ENCODE peak calls at places on chromosome 21, in seven cellular contexts. K is fibroblast of lung, H is astrocyte, Z is pancreas, N is MCF 10A, L is right lobe of liver, Y is GM13977. G is an unnamed sample.

GRCh38 chr21:28229811-28230210 is 762.9 kb downstream of the LTN1 start:
- DNase-seq in K (peak), H (peak), Z (no peak), N (peak), L (no peak), Y (no peak), G (peak)

GRCh38 chr21:38804617-38805281 is 980 bp upstream of the ETS2 start:
- DNase-seq in K (peak), H (peak), Z (peak), N (peak), L (peak), Y (peak), G (peak)

GRCh38 chr21:34887729-34888568 is 161.2 kb downstream of the RUNX1 start:
- DNase-seq in K (peak), H (peak), Z (peak), N (peak), L (peak), Y (peak), G (peak)

GRCh38 chr21:40143822-40144525 is 276.7 kb downstream of the PCP4 start:
- DNase-seq in K (peak), H (peak), Z (peak), N (peak), L (peak), Y (peak), G (peak)

GRCh38 chr21:33237446-33237845 is 7.7 kb downstream of the IFNAR2 start:
- DNase-seq in K (no peak), H (no peak), Z (no peak), N (no peak), L (no peak), Y (no peak), G (no peak)

GRCh38 chr21:17491716-17492414 is 21.0 kb upstream of the CXADR start:
- DNase-seq in K (peak), H (peak), Z (no peak), N (peak), L (no peak), Y (no peak), G (peak)

GRCh38 chr21:32207096-32207716 is 71.6 kb downstream of the MIS18A start:
- DNase-seq in K (no peak), H (no peak), Z (no peak), N (no peak), L (no peak), Y (no peak), G (no peak)

GRCh38 chr21:35159881-35160280 is 110.8 kb upstream of the RUNX1 start:
- DNase-seq in K (peak), H (peak), Z (no peak), N (peak), L (no peak), Y (no peak), G (no peak)

GRCh38 chr21:28142692-28143091 is 850.0 kb downstream of the LTN1 start:
- DNase-seq in K (peak), H (peak), Z (no peak), N (peak), L (no peak), Y (no peak), G (peak)

GRCh38 chr21:25330266-25330665 is 277.0 kb downstream of the MRPL39 start:
- DNase-seq in K (no peak), H (no peak), Z (no peak), N (no peak), L (no peak), Y (no peak), G (peak)

GRCh38 chr21:17859661-17860060 is 40.5 kb upstream of the C21orf91 start:
- DNase-seq in K (no peak), H (no peak), Z (no peak), N (no peak), L (no peak), Y (no peak), G (no peak)

GRCh38 chr21:34544032-34544496 is 32.1 kb upstream of the KCNE1 start:
- DNase-seq in K (peak), H (peak), Z (peak), N (peak), L (peak), Y (no peak), G (peak)

GRCh38 chr21:17270234-17270633 is 242.6 kb upstream of the CXADR start:
- DNase-seq in K (peak), H (peak), Z (no peak), N (peak), L (no peak), Y (no peak), G (peak)

GRCh38 chr21:33650230-33650629 is 7.9 kb downstream of the ITSN1 start:
- DNase-seq in K (no peak), H (no peak), Z (no peak), N (no peak), L (no peak), Y (no peak), G (no peak)

GRCh38 chr21:17612565-17613241 is at the start of gene BTG3:
- DNase-seq in K (peak), H (peak), Z (peak), N (peak), L (peak), Y (peak), G (peak)

GRCh38 chr21:39502631-39503030 is 50.9 kb downstream of the SH3BGR start:
- DNase-seq in K (no peak), H (no peak), Z (no peak), N (no peak), L (no peak), Y (no peak), G (no peak)

GRCh38 chr21:28127390-28127789 is 865.3 kb downstream of the LTN1 start:
- DNase-seq in K (peak), H (peak), Z (no peak), N (no peak), L (no peak), Y (no peak), G (no peak)

GRCh38 chr21:35470522-35470921 is 421.4 kb upstream of the RUNX1 start:
- DNase-seq in K (no peak), H (no peak), Z (no peak), N (no peak), L (no peak), Y (no peak), G (no peak)

GRCh38 chr21:14071902-14072734 is 138.6 kb downstream of the LIPI start:
- DNase-seq in K (no peak), H (no peak), Z (no peak), N (no peak), L (no peak), Y (peak), G (no peak)

GRCh38 chr21:29335720-29336119 is 37.0 kb downstream of the BACH1 start:
- DNase-seq in K (peak), H (peak), Z (no peak), N (peak), L (no peak), Y (no peak), G (peak)

GRCh38 chr21:34022557-34023335 is 50.6 kb upstream of the MRPS6 start:
- DNase-seq in K (no peak), H (no peak), Z (no peak), N (no peak), L (no peak), Y (no peak), G (no peak)

GRCh38 chr21:31098576-31099005 is 60.3 kb upstream of the KRTAP19-8 start:
- DNase-seq in K (peak), H (peak), Z (peak), N (peak), L (peak), Y (peak), G (peak)

GRCh38 chr21:18041012-18041411 is 203.6 kb upstream of the CHODL start:
- DNase-seq in K (no peak), H (no peak), Z (no peak), N (peak), L (no peak), Y (no peak), G (peak)

GRCh38 chr21:33372582-33372981 is 30.6 kb upstream of the IFNGR2 start:
- DNase-seq in K (no peak), H (no peak), Z (no peak), N (no peak), L (no peak), Y (no peak), G (no peak)

GRCh38 chr21:39562791-39563770 is 49.7 kb upstream of the B3GALT5 start:
- DNase-seq in K (no peak), H (no peak), Z (no peak), N (no peak), L (no peak), Y (no peak), G (no peak)

GRCh38 chr21:29382029-29382654 is 83.4 kb downstream of the BACH1 start:
- DNase-seq in K (peak), H (peak), Z (no peak), N (peak), L (no peak), Y (no peak), G (peak)

GRCh38 chr21:31370281-31370892 is 26.3 kb upstream of the TIAM1 start:
- DNase-seq in K (no peak), H (no peak), Z (no peak), N (no peak), L (no peak), Y (no peak), G (no peak)

GRCh38 chr21:31531967-31532366 is 127.5 kb upstream of the SOD1 start:
- DNase-seq in K (no peak), H (no peak), Z (no peak), N (no peak), L (no peak), Y (no peak), G (no peak)

GRCh38 chr21:26461500-26461899 is 111.6 kb downstream of the CYYR1 start:
- DNase-seq in K (no peak), H (no peak), Z (no peak), N (peak), L (no peak), Y (no peak), G (no peak)

GRCh38 chr21:34974162-34974981 is 74.7 kb downstream of the RUNX1 start:
- DNase-seq in K (no peak), H (no peak), Z (no peak), N (no peak), L (peak), Y (peak), G (no peak)

GRCh38 chr21:34704119-34704518 is 35.3 kb downstream of the CLIC6 start:
- DNase-seq in K (peak), H (peak), Z (no peak), N (peak), L (no peak), Y (no peak), G (no peak)

GRCh38 chr21:25895565-25896205 is 160.9 kb downstream of the GABPA start:
- DNase-seq in K (peak), H (no peak), Z (no peak), N (peak), L (no peak), Y (no peak), G (peak)

GRCh38 chr21:32812035-32812434 is 40.5 kb upstream of the PAXBP1 start:
- DNase-seq in K (peak), H (peak), Z (no peak), N (no peak), L (no peak), Y (no peak), G (no peak)

GRCh38 chr21:31203371-31204054 is 140.5 kb downstream of the TIAM1 start:
- DNase-seq in K (peak), H (peak), Z (no peak), N (peak), L (no peak), Y (no peak), G (peak)

GRCh38 chr21:33265664-33266049 is 510 bp upstream of the IL10RB start:
- DNase-seq in K (no peak), H (no peak), Z (no peak), N (no peak), L (peak), Y (peak), G (peak)

GRCh38 chr21:28442624-28443023 is 550.1 kb downstream of the LTN1 start:
- DNase-seq in K (peak), H (peak), Z (no peak), N (peak), L (no peak), Y (no peak), G (peak)

GRCh38 chr21:31647650-31648049 is 11.8 kb upstream of the SOD1 start:
- DNase-seq in K (no peak), H (no peak), Z (no peak), N (no peak), L (no peak), Y (no peak), G (no peak)

DNA sequence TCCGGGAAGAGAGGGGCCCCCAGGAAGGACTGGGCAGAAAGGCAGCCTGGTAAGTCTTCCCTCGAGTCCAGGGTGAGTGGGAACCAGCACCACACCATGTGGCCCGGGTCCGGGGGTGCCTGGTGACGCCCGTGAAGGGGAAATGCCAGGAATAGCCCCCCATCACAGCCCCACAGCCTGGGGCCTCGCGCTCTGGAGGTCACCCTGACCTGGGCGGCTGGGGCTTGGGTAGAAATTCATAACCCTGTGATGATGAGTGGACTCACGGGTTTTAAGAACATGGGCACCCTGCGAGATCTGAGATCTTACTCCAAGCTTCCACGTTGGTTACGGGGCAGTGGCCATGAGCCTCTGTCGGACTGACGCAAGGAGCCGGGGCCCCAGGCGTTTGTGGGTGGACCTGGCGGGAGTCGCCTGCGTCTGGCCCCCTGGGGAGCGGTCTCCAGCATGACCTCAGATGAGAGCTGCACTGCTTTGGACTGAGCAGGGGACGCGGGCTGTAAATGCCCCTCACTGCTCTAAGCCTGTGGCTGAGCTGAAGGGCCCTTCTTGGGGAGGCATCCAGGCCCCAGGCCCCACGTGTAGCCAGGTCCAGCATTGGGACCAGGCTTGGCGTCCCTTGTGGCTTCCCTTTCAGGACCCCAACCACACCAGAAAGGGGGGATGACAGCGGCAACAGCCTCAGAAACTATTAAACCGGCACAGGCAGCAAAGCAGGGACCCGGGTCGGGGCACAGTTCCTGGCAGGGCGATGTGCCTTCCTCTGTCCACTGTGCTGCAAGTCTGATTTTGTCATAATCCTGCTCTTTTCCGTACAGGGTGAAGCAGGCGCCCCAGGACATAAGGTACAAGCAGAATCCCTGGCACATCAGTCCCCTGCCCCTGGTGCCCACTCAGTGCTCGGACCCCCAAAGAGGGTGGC is 60.0 kb downstream of the SLC19A1 start:
- DNase-seq in K (no peak), H (no peak), Z (no peak), N (no peak), L (peak), Y (no peak), G (no peak)
- TF ChIP-seq CTCF in K (no peak), H (no peak), Z (no peak), N (no peak), L (no peak), Y (no peak), G (no peak)

DNA sequence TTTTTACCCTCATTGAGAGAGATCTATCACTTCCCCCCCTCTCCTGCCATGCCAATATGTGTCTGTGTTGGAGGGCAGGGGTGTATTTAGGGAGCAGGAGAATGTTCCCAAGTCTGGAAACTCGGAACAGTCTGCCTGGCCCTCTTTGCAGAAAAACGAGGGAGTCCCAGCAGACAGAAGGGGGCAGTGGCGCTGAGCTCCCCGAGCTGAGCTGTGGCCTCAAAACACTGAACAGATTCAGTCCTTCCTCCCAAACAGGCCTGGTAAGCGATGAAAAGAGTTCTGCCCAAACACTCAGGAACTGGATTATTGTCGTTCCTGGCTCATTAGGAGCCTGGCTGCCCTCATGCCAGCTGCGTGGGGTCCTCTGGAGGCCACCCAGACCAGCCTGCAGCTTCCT is 981 bp downstream of the CLDN14 start:
- DNase-seq in K (peak), H (peak), Z (no peak), N (no peak), L (peak), Y (no peak), G (no peak)
- TF ChIP-seq CTCF in K (peak), H (peak), Z (no peak), N (no peak), L (peak), Y (peak), G (peak)

GRCh38 chr21:37763298-37763697 is 153.0 kb downstream of the KCNJ6 start:
- DNase-seq in K (no peak), H (no peak), Z (no peak), N (no peak), L (no peak), Y (no peak), G (no peak)

GRCh38 chr21:37767984-37768383 is 148.3 kb downstream of the KCNJ6 start:
- DNase-seq in K (peak), H (peak), Z (no peak), N (peak), L (no peak), Y (no peak), G (peak)

GRCh38 chr21:37766104-37766503 is 150.2 kb downstream of the KCNJ6 start:
- DNase-seq in K (no peak), H (no peak), Z (no peak), N (no peak), L (no peak), Y (no peak), G (no peak)

GRCh38 chr21:37764696-37765095 is 151.6 kb downstream of the KCNJ6 start:
- DNase-seq in K (peak), H (peak), Z (no peak), N (no peak), L (no peak), Y (no peak), G (no peak)

GRCh38 chr21:37765501-37765900 is 150.8 kb downstream of the KCNJ6 start:
- DNase-seq in K (no peak), H (no peak), Z (no peak), N (no peak), L (no peak), Y (no peak), G (no peak)
- TF ChIP-seq CTCF in K (no peak), H (no peak), Z (no peak), N (no peak), L (no peak), Y (no peak), G (no peak)

GRCh38 chr21:42474043-42474831 is 21.8 kb downstream of the RSPH1 start:
- DNase-seq in K (peak), H (no peak), Z (peak), N (peak), L (peak), Y (peak), G (peak)
- TF ChIP-seq CTCF in K (no peak), H (no peak), Z (no peak), N (no peak), L (no peak), Y (peak), G (no peak)

DNA sequence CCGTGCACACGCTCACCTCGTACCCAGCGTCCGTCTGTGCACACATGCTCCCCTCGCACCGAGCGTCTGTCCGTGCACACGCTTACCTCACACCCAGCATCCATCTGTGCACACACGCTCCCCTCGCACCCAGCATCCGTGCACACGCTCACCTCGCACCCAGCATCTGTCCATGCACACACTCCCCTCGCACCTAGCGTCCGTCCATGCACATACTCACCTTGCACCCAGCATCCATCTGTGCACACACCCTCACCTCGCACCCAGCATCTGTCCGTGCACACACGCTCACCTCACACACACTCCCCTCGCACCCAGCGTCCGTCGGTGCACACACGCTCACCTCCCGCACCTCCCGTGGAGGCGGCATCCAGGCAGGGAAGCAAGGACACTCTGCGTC is 24.4 kb upstream of the COL18A1 start:
- DNase-seq in K (no peak), H (no peak), Z (peak), N (no peak), L (peak), Y (no peak), G (no peak)
- TF ChIP-seq CTCF in K (no peak), H (no peak), Z (no peak), N (no peak), L (no peak), Y (no peak), G (no peak)

DNA sequence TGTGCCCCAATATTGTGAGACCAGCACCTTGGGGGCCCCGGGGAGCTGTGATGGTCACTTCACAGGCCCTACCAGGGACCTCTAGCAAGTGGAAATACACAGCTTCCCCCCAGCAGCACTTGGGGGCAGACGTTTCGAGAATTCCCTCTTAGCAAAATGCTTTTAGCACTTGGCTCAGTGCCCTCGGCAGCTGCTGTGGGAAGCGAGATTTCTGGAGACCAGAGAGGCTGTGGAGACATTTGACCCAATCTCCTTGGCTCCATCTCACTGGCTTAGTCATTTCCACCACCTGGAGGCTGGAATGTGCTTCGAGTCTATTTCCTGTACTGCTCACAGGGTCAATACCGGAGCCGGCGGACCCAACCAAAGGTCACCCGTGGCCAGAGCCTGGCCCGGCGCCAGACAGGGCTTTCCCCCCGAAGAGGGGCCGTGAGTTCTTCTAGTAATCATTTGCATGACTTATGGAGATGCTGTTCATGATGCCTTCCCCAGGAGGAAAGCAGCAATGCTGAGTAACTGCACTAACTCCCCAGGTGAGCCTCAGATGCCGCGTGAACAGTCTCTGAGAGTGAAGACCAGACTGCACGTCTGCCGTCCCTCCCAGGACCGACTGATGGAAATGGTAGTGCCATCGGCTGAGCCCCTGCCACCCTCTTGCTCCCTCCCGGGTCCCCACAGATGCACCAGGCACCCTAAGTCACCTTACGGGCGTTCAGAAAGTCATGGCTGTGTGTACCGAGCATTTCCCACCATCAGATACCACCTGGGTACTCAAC is 4.4 kb upstream of the C2CD2 start:
- DNase-seq in K (peak), H (peak), Z (peak), N (peak), L (peak), Y (peak), G (peak)
- TF ChIP-seq CTCF in K (peak), H (peak), Z (no peak), N (peak), L (peak), Y (no peak), G (peak)

G was measured in choroid plexus epithelial cell.